ENCODE peak calls at places on chromosomes 16 and 17, in ten cellular contexts. Z is head of caudate nucleus; K is NCI-H748 treated with DMSO at 0.1 percent for 48 hours; X is AG08396; T is amygdala; G is GM18507; S is frontal cortex; P is glomerular endothelial cell; O is stimulated activated CD4-positive, alpha-beta T cell treated with anti-CD3 and anti-CD28 coated beads, Interleukin-4, amount 100 ng/mL, for 24 hours; J is breast epithelium. F is an unnamed sample.

GRCh38 chr17:17042851-17043667 is 802 bp downstream of the MPRIP start:
- DNase-seq in Z (no peak), K (no peak), X (no peak), T (peak), G (no peak), S (no peak), P (no peak), O (peak), J (no peak), F (peak)

GRCh38 chr16:56041556-56042140 is 149.6 kb upstream of the GNAO1 start:
- DNase-seq in Z (peak), K (no peak), X (no peak), T (no peak), G (no peak), S (no peak), P (no peak), O (peak), J (no peak), F (peak)

GRCh38 chr17:81601525-81602120 is 35.3 kb downstream of the NPLOC4 start:
- DNase-seq in Z (peak), K (peak), X (peak), T (no peak), G (peak), S (no peak), P (peak), O (peak), J (no peak), F (peak)

GRCh38 chr16:23578096-23578830 is 17.9 kb downstream of the NDUFAB1 start:
- DNase-seq in Z (peak), K (no peak), X (no peak), T (no peak), G (no peak), S (no peak), P (no peak), O (no peak), J (no peak), F (no peak)

GRCh38 chr17:66781135-66781534 is 53.8 kb upstream of the CACNG5 start:
- DNase-seq in Z (no peak), K (no peak), X (no peak), T (no peak), G (no peak), S (no peak), P (no peak), O (no peak), J (no peak), F (no peak)

GRCh38 chr17:38706625-38707298 is 1.7 kb downstream of the MLLT6 start:
- DNase-seq in Z (no peak), K (no peak), X (peak), T (no peak), G (no peak), S (peak), P (no peak), O (peak), J (no peak), F (peak)

GRCh38 chr17:35900280-35900679 is 20.1 kb upstream of the CCL5 start:
- DNase-seq in Z (no peak), K (no peak), X (no peak), T (no peak), G (no peak), S (no peak), P (no peak), O (no peak), J (no peak), F (no peak)

GRCh38 chr16:12061336-12062055 is 85.0 kb downstream of the SNX29 start:
- DNase-seq in Z (no peak), K (no peak), X (no peak), T (no peak), G (no peak), S (no peak), P (no peak), O (no peak), J (no peak), F (peak)

GRCh38 chr16:85761866-85762265 is 11.0 kb upstream of the C16orf74 start:
- DNase-seq in Z (no peak), K (no peak), X (no peak), T (no peak), G (no peak), S (no peak), P (no peak), O (no peak), J (no peak), F (no peak)

GRCh38 chr16:64534180-64534780 is 587.6 kb downstream of the CDH11 start:
- DNase-seq in Z (no peak), K (no peak), X (no peak), T (no peak), G (no peak), S (no peak), P (no peak), O (no peak), J (no peak), F (no peak)

GRCh38 chr17:61310611-61311010 is 89.0 kb upstream of the TBX2 start:
- DNase-seq in Z (no peak), K (no peak), X (no peak), T (no peak), G (no peak), S (no peak), P (no peak), O (no peak), J (no peak), F (no peak)

GRCh38 chr16:53502331-53503269 is at the start of gene AKTIP:
- DNase-seq in Z (peak), K (peak), X (peak), T (no peak), G (no peak), S (no peak), P (no peak), O (peak), J (peak), F (peak)

F was measured in activated effector memory CD4-positive, alpha-beta T cell treated with anti-CD3 and anti-CD28 coated beads, Interleukin-2, amount 50 U/mL, for 16 hours.